ENCODE peak calls at places on chromosome 15, in nine cellular contexts. W is stimulated activated CD4-positive, alpha-beta T cell treated with anti-CD3 and anti-CD28 coated beads, Interleukin-12 subunit alpha, Interleukin-12 subunit beta, amount 100 ng/mL, for 4 hours; C is activated T-cell treated with anti-CD3 and anti-CD28 coated beads for 24 hours; G is activated CD4-positive, alpha-beta memory T cell treated with anti-CD3 and anti-CD28 coated beads, Interleukin-2, amount 10 ng/mL, durations not matched to agents 7 days and 5 days; A is astrocyte of the spinal cord; I is mucosa of gallbladder; S is CD4-positive, CD25-positive, alpha-beta regulatory T cell; K is EL; Z is HFF-Myc. V is an unnamed sample.

GRCh38 chr15:67685008-67685599 is 140.2 kb upstream of the SKOR1 start:
- DNase-seq in Z (peak), C (no peak), G (no peak), K (peak), A (peak), W (no peak), S (peak), I (no peak), V (no peak)

GRCh38 chr15:72783563-72784232 is at the start of gene ADPGK:
- DNase-seq in Z (peak), S (peak), K (peak), W (peak), C (peak), I (peak), A (peak), G (peak), V (peak)

GRCh38 chr15:45355860-45356259 is 22.5 kb downstream of the GATM start:
- DNase-seq in S (no peak), W (no peak), A (no peak), I (no peak), K (no peak), G (no peak), C (no peak), Z (no peak), V (no peak)

GRCh38 chr15:68583936-68584703 is 5.3 kb downstream of the CORO2B start:
- DNase-seq in K (no peak), W (no peak), I (no peak), C (no peak), Z (no peak), G (no peak), S (no peak), A (no peak), V (no peak)

GRCh38 chr15:93378547-93378946 is 289.5 kb upstream of the RGMA start:
- DNase-seq in Z (no peak), G (no peak), A (no peak), S (no peak), I (no peak), K (no peak), W (no peak), C (no peak), V (no peak)

GRCh38 chr15:67731112-67731761 is 94.1 kb upstream of the SKOR1 start:
- DNase-seq in W (no peak), C (no peak), A (no peak), S (no peak), I (peak), G (no peak), K (no peak), Z (no peak), V (no peak)

GRCh38 chr15:94324117-94324826 is 92.9 kb downstream of the MCTP2 start:
- DNase-seq in W (peak), K (peak), S (peak), C (peak), A (peak), I (peak), G (peak), Z (peak), V (peak)

GRCh38 chr15:35358824-35359223 is 187.1 kb downstream of the DPH6 start:
- DNase-seq in G (no peak), W (no peak), A (no peak), S (no peak), K (no peak), I (no peak), C (no peak), Z (no peak), V (no peak)

GRCh38 chr15:47477253-47477652 is 240.1 kb upstream of the SEMA6D start:
- DNase-seq in W (no peak), I (no peak), S (no peak), G (no peak), K (peak), Z (no peak), A (no peak), C (no peak), V (no peak)

GRCh38 chr15:39488498-39488897 is 92.4 kb upstream of the THBS1 start:
- DNase-seq in A (no peak), Z (no peak), S (no peak), I (peak), K (no peak), W (no peak), G (no peak), C (no peak), V (no peak)

V was measured in Panc1.